ENCODE peak calls at places on chromosomes 16 and 17, in four cellular contexts. V is amygdala, N is NCI-H1694, R is WTC11. G is an unnamed sample.

GRCh38 chr16:47470810-47471209 is 9.7 kb downstream of the PHKB start:
- DNase-seq in V (no peak), N (no peak), R (no peak), G (no peak)

GRCh38 chr17:14871921-14872320 is 393.2 kb downstream of the PMP22 start:
- DNase-seq in V (no peak), N (no peak), R (no peak), G (peak)

GRCh38 chr17:22374741-22375140 is 682.4 kb downstream of the KCNJ18 start:
- DNase-seq in V (no peak), N (no peak), R (no peak), G (no peak)

GRCh38 chr17:19398301-19399181 is 11.6 kb upstream of the MFAP4 start:
- DNase-seq in V (no peak), N (no peak), R (no peak), G (peak)

GRCh38 chr16:8831450-8832382 is 34.1 kb downstream of the PMM2 start:
- DNase-seq in V (no peak), N (no peak), R (peak), G (no peak)

GRCh38 chr16:58037365-58038057 is 12.0 kb downstream of the MMP15 start:
- DNase-seq in V (no peak), N (no peak), R (no peak), G (no peak)

GRCh38 chr17:73933871-73934270 is 269.6 kb upstream of the RPL38 start:
- DNase-seq in V (no peak), N (no peak), R (no peak), G (no peak)

GRCh38 chr17:35022536-35023063 is 40.9 kb downstream of the RFFL start:
- DNase-seq in V (peak), N (no peak), R (no peak), G (peak)

GRCh38 chr17:50634123-50634914 is at the start of gene ABCC3:
- DNase-seq in V (no peak), N (no peak), R (peak), G (peak)

G was measured in fibroblast of the aortic adventitia.